ENCODE peak calls at places on chromosomes 3 and 15, in six cellular contexts. Q is HepG2, X is A549, H is endothelial cell of umbilical vein, N is K562, G is GM12878. R is an unnamed sample.

GRCh38 chr3:69014022-69014580 is 617 bp upstream of the EOGT start:
- DNase-seq in N (no peak), G (peak; percentile 2), Q (no peak), H (no peak), X (no peak), R (peak; percentile 7)

GRCh38 chr3:150253622-150254021 is 154.5 kb upstream of the TSC22D2 start:
- DNase-seq in H (peak; percentile 57), G (no peak), X (no peak), N (peak; percentile 65), Q (peak; percentile 66), R (peak; percentile 9)

GRCh38 chr3:51955893-51956770 is 951 bp downstream of the GPR62 start:
- DNase-seq in N (no peak), X (no peak), Q (no peak), H (peak; percentile 69), G (no peak), R (peak; percentile 53)

GRCh38 chr3:49661281-49661680 is 12.9 kb upstream of the APEH start:
- DNase-seq in G (no peak), Q (no peak), X (peak; percentile 9), N (no peak), H (no peak), R (no peak)

GRCh38 chr3:37491343-37491742 is 317.0 kb upstream of the LRRFIP2 start:
- DNase-seq in N (no peak), Q (no peak), H (no peak), G (no peak), X (no peak), R (peak; percentile 11)

GRCh38 chr15:38651328-38652038 is 86.9 kb upstream of the RASGRP1 start:
- DNase-seq in G (no peak), H (no peak), Q (no peak), N (peak; percentile 53), X (no peak), R (no peak)

GRCh38 chr15:35427091-35427490 is 118.9 kb downstream of the DPH6 start:
- DNase-seq in N (no peak), Q (no peak), X (peak; percentile 17), H (peak; percentile 90), G (no peak), R (no peak)

GRCh38 chr3:181384970-181385369 is 326.8 kb upstream of the SOX2 start:
- DNase-seq in X (no peak), G (no peak), Q (no peak), H (no peak), N (no peak), R (no peak)

GRCh38 chr3:16286161-16286560 is 21.1 kb downstream of the OXNAD1 start:
- DNase-seq in N (no peak), X (no peak), H (no peak), G (no peak), Q (no peak), R (no peak)

GRCh38 chr3:66482005-66482404 is 18.8 kb downstream of the LRIG1 start:
- DNase-seq in G (no peak), Q (no peak), H (no peak), N (no peak), X (no peak), R (no peak)

GRCh38 chr3:182671942-182672341 is 121.4 kb upstream of the ATP11B start:
- DNase-seq in N (no peak), Q (no peak), H (no peak), G (no peak), X (no peak), R (no peak)

GRCh38 chr3:72055436-72055835 is 270.5 kb upstream of the PROK2 start:
- DNase-seq in X (no peak), G (no peak), Q (no peak), N (no peak), H (no peak), R (no peak)

GRCh38 chr3:171317133-171317532 is 143.1 kb downstream of the TNIK start:
- DNase-seq in H (peak; percentile 46), N (peak; percentile 78), G (no peak), Q (no peak), X (no peak), R (no peak)

GRCh38 chr3:182182531-182182968 is 470.8 kb downstream of the SOX2 start:
- DNase-seq in Q (peak; percentile 7), X (no peak), H (no peak), G (peak; percentile 11), N (no peak), R (no peak)

GRCh38 chr15:43423793-43424192 is 52.9 kb downstream of the TUBGCP4 start:
- DNase-seq in Q (no peak), X (no peak), G (no peak), H (no peak), N (no peak), R (no peak)

GRCh38 chr3:152385761-152386160 is 117.0 kb downstream of the MBNL1 start:
- DNase-seq in G (no peak), N (no peak), H (no peak), X (peak; percentile 81), Q (peak; percentile 88), R (no peak)

GRCh38 chr15:64894395-64895056 is 17.2 kb upstream of the ANKDD1A start:
- DNase-seq in Q (no peak), G (peak; percentile 76), H (no peak), N (no peak), X (no peak), R (peak; percentile 53)

GRCh38 chr3:12370758-12371157 is 81.9 kb downstream of the PPARG start:
- DNase-seq in X (peak; percentile 45), H (peak; percentile 14), N (no peak), Q (peak; percentile 37), G (no peak), R (peak; percentile 7)

GRCh38 chr3:52053307-52054304 is 2.8 kb downstream of the DUSP7 start:
- DNase-seq in N (peak; percentile 52), G (peak; percentile 45), H (peak; percentile 62), Q (no peak), X (no peak), R (peak; percentile 76)

GRCh38 chr3:168077091-168077490 is 18.6 kb downstream of the GOLIM4 start:
- DNase-seq in Q (no peak), N (no peak), X (no peak), G (no peak), H (no peak), R (no peak)

GRCh38 chr3:171190668-171191067 is 164.1 kb upstream of the SLC2A2 start:
- DNase-seq in Q (no peak), N (no peak), X (no peak), H (peak; percentile 68), G (no peak), R (no peak)

GRCh38 chr3:4740397-4741105 is 238.7 kb upstream of the BHLHE40 start:
- DNase-seq in N (peak; percentile 40), G (no peak), X (no peak), H (no peak), Q (no peak), R (no peak)

GRCh38 chr15:75651810-75652543 is 4.3 kb downstream of the SNX33 start:
- DNase-seq in H (no peak), X (no peak), G (no peak), Q (no peak), N (no peak), R (peak; percentile 85)
- H3K4me3 ChIP-seq in H (no peak overlapping the region), X (no peak overlapping the region), G (no peak overlapping the region), Q (peak overlapping the region; percentile 33), N (peak overlapping the region; percentile 30), R (peak overlapping the region; percentile 41)

GRCh38 chr3:62873672-62874397 is 1.4 kb downstream of the CADPS start:
- DNase-seq in X (peak; percentile 13), N (peak; percentile 2), G (no peak), H (no peak), Q (no peak), R (peak; percentile 3)
- TF ChIP-seq MYC in X (no peak), N (no peak), G (no peak), H (no peak), Q (no peak), R (no peak)

DNA sequence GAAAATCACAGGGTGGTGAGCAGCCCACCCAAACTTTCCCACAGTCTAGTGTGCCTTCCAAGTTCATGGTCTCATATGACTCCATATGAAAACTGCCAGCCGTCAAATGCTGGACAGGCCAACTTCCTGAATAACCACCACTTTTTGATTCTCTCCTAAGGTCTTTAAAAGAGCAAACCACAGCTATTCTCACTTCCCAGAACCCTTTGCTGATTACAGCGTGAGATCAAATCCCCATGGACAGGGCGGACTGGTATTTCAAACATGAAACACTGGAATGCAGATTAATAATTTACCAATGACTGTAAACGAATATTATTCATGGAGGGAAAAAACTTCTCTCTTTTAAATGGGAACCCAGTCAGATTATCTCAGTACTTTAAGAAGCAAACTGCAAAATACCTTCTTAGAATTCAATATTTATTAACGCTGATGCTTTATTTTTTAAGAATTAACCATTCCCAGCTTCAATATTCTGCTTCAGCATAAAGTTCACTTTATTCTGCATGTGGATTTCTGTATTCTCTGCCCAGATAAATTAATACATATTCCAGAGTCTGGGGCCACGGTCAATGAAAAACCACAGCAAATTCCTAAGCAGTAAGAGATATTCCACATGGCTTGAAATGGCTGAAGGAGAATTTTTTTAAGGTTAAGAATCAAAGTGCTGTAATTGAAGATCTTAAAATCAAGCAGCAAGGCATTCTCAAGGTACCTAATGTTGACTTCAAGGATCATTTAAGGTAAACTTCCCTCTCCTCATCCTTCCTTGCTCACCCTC is 42.9 kb downstream of the MYO1E start:
- DNase-seq in G (no peak), X (peak; percentile 86), Q (peak; percentile 76), H (no peak), N (no peak), R (no peak)
- H3K4me3 ChIP-seq in G (no peak overlapping the region), X (peak overlapping the region; percentile 5), Q (no peak overlapping the region), H (no peak overlapping the region), N (no peak overlapping the region), R (no peak overlapping the region)

GRCh38 chr15:78083687-78084358 is 6.3 kb upstream of the TBC1D2B start:
- DNase-seq in Q (no peak), H (no peak), X (no peak), N (no peak), G (no peak), R (peak; percentile 52)

GRCh38 chr15:78082743-78083110 is 5.2 kb upstream of the TBC1D2B start:
- DNase-seq in H (no peak), X (no peak), Q (no peak), G (no peak), N (no peak), R (no peak)

GRCh38 chr15:78084359-78084750 is 6.8 kb upstream of the TBC1D2B start:
- DNase-seq in N (no peak), H (no peak), X (no peak), G (no peak), Q (no peak), R (no peak)

GRCh38 chr15:78082106-78082742 is 4.7 kb upstream of the TBC1D2B start:
- DNase-seq in Q (no peak), G (no peak), H (no peak), X (no peak), N (no peak), R (peak; percentile 82)

DNA sequence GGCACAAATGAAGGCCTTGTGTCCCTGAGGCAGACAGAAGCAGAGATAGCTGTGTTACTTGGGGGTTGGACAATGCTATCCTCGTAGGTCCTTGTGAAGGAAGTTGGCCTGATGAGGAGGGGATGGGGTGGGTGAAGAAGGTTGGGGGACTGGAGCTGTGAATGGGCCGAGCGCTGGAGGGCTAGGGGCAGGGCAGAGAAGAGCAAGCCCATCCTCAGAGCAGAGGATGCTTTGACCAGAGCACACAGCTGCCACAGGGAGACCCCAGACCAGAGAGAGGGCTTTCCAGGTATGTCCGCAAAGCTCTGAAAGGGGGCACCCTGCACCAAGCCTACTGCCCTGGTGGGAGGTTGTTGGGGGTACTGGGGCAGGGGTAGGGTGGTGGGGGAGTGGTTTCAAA is 5.7 kb upstream of the TBC1D2B start:
- DNase-seq in G (no peak), H (no peak), N (no peak), Q (no peak), X (no peak), R (no peak)
- TF ChIP-seq MYC in G (no peak), H (no peak), N (no peak), Q (no peak), X (no peak), R (no peak)

R was measured in NB4.